ENCODE peak calls at places on chromosomes 5 and 9, in nine cellular contexts. Q is NCI-H1417, K is GM10248, T is HEK293T, B is T-helper 22 cell, J is stomach, L is naive B cell, R is kidney glomerular epithelial cell, Z is NCI-H2081. X is an unnamed sample.
A peak's percentile ranks its signal among the peaks of the same experiment; 100 is the strongest.

GRCh38 chr9:127683723-127684122 is 23.1 kb upstream of the CFAP157 start:
- DNase-seq in Q (no peak), K (no peak), T (no peak), B (no peak), J (no peak), L (no peak), R (no peak), Z (no peak), X (no peak)

GRCh38 chr9:132404228-132404881 is 2.3 kb downstream of the TTF1 start:
- DNase-seq in Q (no peak), K (peak; percentile 55), T (no peak), B (no peak), J (no peak), L (no peak), R (peak; percentile 5), Z (no peak), X (no peak)

GRCh38 chr9:36765077-36765390 is 192.3 kb downstream of the MELK start:
- DNase-seq in Q (no peak), K (no peak), T (no peak), B (no peak), J (no peak), L (no peak), R (no peak), Z (no peak), X (no peak)

GRCh38 chr5:28275931-28276330 is 1237.5 kb upstream of the CDH9 start:
- DNase-seq in Q (no peak), K (no peak), T (no peak), B (no peak), J (no peak), L (no peak), R (no peak), Z (no peak), X (no peak)

GRCh38 chr9:115786321-115786720 is 367.3 kb upstream of the PAPPA start:
- DNase-seq in Q (peak; percentile 20), K (no peak), T (no peak), B (no peak), J (no peak), L (no peak), R (no peak), Z (no peak), X (no peak)

GRCh38 chr9:69963728-69964127 is 79.9 kb upstream of the MAMDC2 start:
- DNase-seq in Q (no peak), K (no peak), T (no peak), B (no peak), J (no peak), L (no peak), R (no peak), Z (no peak), X (no peak)

GRCh38 chr9:86329649-86330048 is 24.6 kb downstream of the TUT7 start:
- DNase-seq in Q (no peak), K (no peak), T (no peak), B (no peak), J (no peak), L (no peak), R (no peak), Z (no peak), X (no peak)

GRCh38 chr5:92941806-92942205 is 639.2 kb downstream of the NR2F1-AS1 start:
- DNase-seq in Q (no peak), K (no peak), T (no peak), B (no peak), J (no peak), L (no peak), R (no peak), Z (no peak), X (no peak)

GRCh38 chr5:149407331-149408251 is 28.5 kb upstream of the IL17B start:
- DNase-seq in Q (no peak), K (no peak), T (no peak), B (no peak), J (no peak), L (no peak), R (no peak), Z (no peak), X (no peak)

GRCh38 chr9:93954436-93955355 is at the start of gene BARX1:
- DNase-seq in Q (peak; percentile 83), K (no peak), T (peak; percentile 38), B (no peak), J (no peak), L (no peak), R (no peak), Z (no peak), X (no peak)

GRCh38 chr5:157607371-157608161 is 32.0 kb upstream of the ADAM19 start:
- DNase-seq in Q (no peak), K (no peak), T (no peak), B (peak; percentile 74), J (no peak), L (no peak), R (no peak), Z (no peak), X (no peak)

GRCh38 chr9:83081846-83082245 is 18.9 kb upstream of the RASEF start:
- DNase-seq in Q (peak; percentile 66), K (no peak), T (no peak), B (no peak), J (no peak), L (no peak), R (no peak), Z (peak; percentile 18), X (no peak)

GRCh38 chr9:5801739-5802113 is 31.2 kb downstream of the ERMP1 start:
- DNase-seq in Q (no peak), K (no peak), T (no peak), B (no peak), J (no peak), L (no peak), R (peak; percentile 59), Z (no peak), X (no peak)

GRCh38 chr5:84403773-84404172 is 19.1 kb upstream of the EDIL3 start:
- DNase-seq in Q (no peak), K (no peak), T (no peak), B (no peak), J (no peak), L (no peak), R (peak; percentile 97), Z (no peak), X (no peak)

GRCh38 chr5:75681125-75681830 is 36.0 kb downstream of the POC5 start:
- DNase-seq in Q (peak; percentile 54), K (peak; percentile 29), T (peak; percentile 15), B (no peak), J (no peak), L (peak; percentile 31), R (peak; percentile 90), Z (peak; percentile 19), X (peak; percentile 47)

GRCh38 chr9:120914410-120914809 is 12.2 kb downstream of the TRAF1 start:
- DNase-seq in Q (no peak), K (no peak), T (no peak), B (no peak), J (no peak), L (no peak), R (peak; percentile 6), Z (no peak), X (no peak)

GRCh38 chr9:107390319-107390718 is 99.2 kb downstream of the KLF4 start:
- DNase-seq in Q (no peak), K (no peak), T (no peak), B (no peak), J (no peak), L (no peak), R (no peak), Z (no peak), X (no peak)

GRCh38 chr5:126335871-126336270 is 87.3 kb upstream of the GRAMD2B start:
- DNase-seq in Q (no peak), K (no peak), T (no peak), B (no peak), J (no peak), L (no peak), R (no peak), Z (no peak), X (no peak)

GRCh38 chr5:96934291-96934694 is 1.6 kb upstream of the LNPEP start:
- DNase-seq in Q (peak; percentile 89), K (no peak), T (no peak), B (no peak), J (no peak), L (no peak), R (peak; percentile 63), Z (peak; percentile 77), X (peak; percentile 50)

GRCh38 chr9:136438909-136439549 is 616 bp downstream of the INPP5E start:
- DNase-seq in Q (peak; percentile 58), K (peak; percentile 84), T (peak; percentile 46), B (peak; percentile 48), J (no peak), L (peak; percentile 56), R (no peak), Z (peak; percentile 21), X (peak; percentile 16)

GRCh38 chr5:168807261-168807660 is 228.1 kb upstream of the PANK3 start:
- DNase-seq in Q (no peak), K (no peak), T (no peak), B (no peak), J (no peak), L (no peak), R (no peak), Z (no peak), X (no peak)

GRCh38 chr9:112378441-112379176 is 1.3 kb upstream of the HSDL2 start:
- DNase-seq in Q (peak; percentile 76), K (no peak), T (no peak), B (no peak), J (no peak), L (peak; percentile 7), R (no peak), Z (peak; percentile 30), X (no peak)

GRCh38 chr9:78031271-78031825 is at the start of gene GNAQ:
- DNase-seq in Q (no peak), K (peak; percentile 9), T (no peak), B (peak; percentile 14), J (no peak), L (no peak), R (peak; percentile 35), Z (peak; percentile 56), X (no peak)

GRCh38 chr5:90134892-90135291 is 274.7 kb downstream of the CETN3 start:
- DNase-seq in Q (no peak), K (no peak), T (no peak), B (no peak), J (peak; percentile 38), L (no peak), R (no peak), Z (no peak), X (no peak)

GRCh38 chr5:177005619-177006264 is 837 bp downstream of the UIMC1 start:
- DNase-seq in Q (peak; percentile 73), K (peak; percentile 57), T (peak; percentile 64), B (peak; percentile 17), J (peak; percentile 73), L (peak; percentile 61), R (peak; percentile 58), Z (peak; percentile 76), X (peak; percentile 27)

GRCh38 chr9:89661956-89662717 is 57.3 kb downstream of the GADD45G start:
- DNase-seq in Q (peak; percentile 100), K (no peak), T (peak; percentile 96), B (no peak), J (peak; percentile 99), L (no peak), R (peak; percentile 87), Z (peak; percentile 99), X (peak; percentile 97)

GRCh38 chr5:171422902-171423663 is 3.6 kb downstream of the FGF18 start:
- DNase-seq in Q (no peak), K (no peak), T (no peak), B (no peak), J (peak; percentile 23), L (no peak), R (peak; percentile 73), Z (no peak), X (no peak)

GRCh38 chr9:16335788-16336580 is 534.5 kb downstream of the BNC2 start:
- DNase-seq in Q (no peak), K (no peak), T (no peak), B (no peak), J (no peak), L (no peak), R (peak; percentile 97), Z (peak; percentile 8), X (no peak)

X was measured in NCI-H774.